ENCODE peak calls at places on chromosomes 2 and 18, in four cellular contexts. F is frontal cortex, W is NCI-H1417, V is thoracic aorta. J is an unnamed sample.

GRCh38 chr2:205129531-205129930 is 552.8 kb upstream of the NRP2 start:
- DNase-seq in V (no peak), W (no peak), F (no peak), J (no peak)

GRCh38 chr2:172927381-172928357 is 148.0 kb upstream of the MAP3K20 start:
- DNase-seq in F (no peak), V (peak), W (no peak), J (no peak)

GRCh38 chr2:215540646-215541045 is 104.8 kb upstream of the FN1 start:
- DNase-seq in F (no peak), W (no peak), V (no peak), J (no peak)

GRCh38 chr2:235078914-235079472 is 127.2 kb downstream of the SH3BP4 start:
- DNase-seq in F (no peak), W (no peak), V (no peak), J (no peak)

GRCh38 chr2:32008811-32009478 is 1.9 kb downstream of the MEMO1 start:
- DNase-seq in F (no peak), V (no peak), W (peak), J (no peak)

GRCh38 chr2:8296340-8296739 is 385.5 kb upstream of the ID2 start:
- DNase-seq in W (no peak), F (no peak), V (no peak), J (no peak)

GRCh38 chr18:43034683-43035500 is 80.6 kb downstream of the RIT2 start:
- DNase-seq in V (no peak), F (no peak), W (no peak), J (no peak)

GRCh38 chr2:232957607-232958211 is 55.3 kb downstream of the NGEF start:
- DNase-seq in F (no peak), V (no peak), W (no peak), J (no peak)

GRCh38 chr2:202161106-202161836 is 77.1 kb downstream of the SUMO1 start:
- DNase-seq in V (no peak), W (no peak), F (no peak), J (no peak)

GRCh38 chr2:185012643-185013042 is 414.3 kb downstream of the ZNF804A start:
- DNase-seq in V (no peak), W (no peak), F (no peak), J (no peak)